ENCODE peak calls at places on chromosomes 6 and 20, in four cellular contexts. L is K562, X is A549, H is GM12878. O is an unnamed sample.

GRCh38 chr6:35562060-35562459 is 49.4 kb upstream of the TULP1 start:
- DNase-seq in X (no peak), L (peak; percentile 30), H (no peak), O (peak; percentile 26)

GRCh38 chr6:13615802-13616140 is 636 bp downstream of the NOL7 start:
- DNase-seq in H (no peak), X (no peak), L (peak; percentile 79), O (peak; percentile 35)

GRCh38 chr20:44219287-44219686 is 8.7 kb upstream of the OSER1 start:
- DNase-seq in L (peak; percentile 14), X (no peak), H (no peak), O (no peak)

GRCh38 chr20:59159822-59160740 is 3.5 kb upstream of the ZNF831 start:
- DNase-seq in X (no peak), L (no peak), H (no peak), O (no peak)

GRCh38 chr6:15906393-15906976 is 222.4 kb upstream of the MYLIP start:
- DNase-seq in H (no peak), L (no peak), X (no peak), O (no peak)

GRCh38 chr6:74113901-74114300 is 417.9 kb downstream of the CD109 start:
- DNase-seq in X (no peak), L (no peak), H (no peak), O (peak; percentile 74)

GRCh38 chr6:104325341-104326172 is 534.2 kb downstream of the HACE1 start:
- DNase-seq in H (no peak), L (peak; percentile 13), X (peak; percentile 14), O (no peak)

GRCh38 chr6:166119116-166119911 is 48.3 kb downstream of the TBXT start:
- DNase-seq in H (no peak), X (no peak), L (no peak), O (no peak)

GRCh38 chr6:19753822-19754221 is 83.3 kb upstream of the ID4 start:
- DNase-seq in H (no peak), X (no peak), L (no peak), O (no peak)

GRCh38 chr6:44739163-44739562 is 351.7 kb downstream of the CDC5L start:
- DNase-seq in H (no peak), X (no peak), L (peak; percentile 7), O (no peak)

GRCh38 chr20:17227669-17228623 is 1.1 kb downstream of the PCSK2 start:
- DNase-seq in X (no peak), L (no peak), H (no peak), O (peak; percentile 1)

GRCh38 chr20:62860924-62861691 is 514 bp downstream of the TCFL5 start:
- DNase-seq in H (no peak), L (peak; percentile 40), X (peak; percentile 29), O (no peak)

GRCh38 chr6:41780623-41781301 is at the start of gene PRICKLE4:
- DNase-seq in L (peak; percentile 76), X (peak; percentile 29), H (no peak), O (no peak)

GRCh38 chr6:169829786-169830185 is 78.4 kb downstream of the ERMARD start:
- DNase-seq in X (no peak), H (no peak), L (no peak), O (no peak)
- TF ChIP-seq ELK1 in X (no peak), H (no peak), L (no peak), O (no peak)

GRCh38 chr6:12286381-12287132 is 3.6 kb upstream of the EDN1 start:
- DNase-seq in H (no peak), X (no peak), L (no peak), O (peak; percentile 37)
- TF ChIP-seq ELK1 in H (no peak), X (no peak), L (no peak), O (no peak)

GRCh38 chr6:106568518-106568917 is 60.8 kb downstream of the RTN4IP1 start:
- DNase-seq in H (no peak), X (no peak), L (no peak), O (peak; percentile 55)

GRCh38 chr6:106564476-106564875 is 64.8 kb downstream of the RTN4IP1 start:
- DNase-seq in L (no peak), X (no peak), H (no peak), O (no peak)

GRCh38 chr6:106562001-106562400 is 67.3 kb downstream of the RTN4IP1 start:
- DNase-seq in X (no peak), L (no peak), H (no peak), O (no peak)

GRCh38 chr6:106560966-106561740 is 68.1 kb downstream of the RTN4IP1 start:
- DNase-seq in L (no peak), X (no peak), H (no peak), O (peak; percentile 71)

GRCh38 chr6:106563614-106564013 is 65.7 kb downstream of the RTN4IP1 start:
- DNase-seq in X (no peak), L (no peak), H (no peak), O (no peak)
- TF ChIP-seq ELK1 in X (no peak), L (no peak), H (no peak), O (no peak)

GRCh38 chr6:32843321-32843978 is 397 bp downstream of the PSMB8 start:
- DNase-seq in X (no peak), H (no peak), L (no peak), O (no peak)
- TF ChIP-seq ELK1 in X (no peak), H (no peak), L (no peak), O (no peak)

O was measured in IMR-90.